ENCODE peak calls at places on chromosomes 12 and 14, in seven cellular contexts. One of them, this sample, is unnamed.
A peak's percentile ranks its signal among the peaks of the same experiment; 100 is the strongest.

GRCh38 chr14:93430319-93430801 is 379 bp upstream of the UNC79 start:
- DNase-seq in fibroblast of mammary gland: peak; percentile 0
- DNase-seq in activated T-cell treated with anti-CD3 and anti-CD28 coated beads for 1 hour: no peak
- DNase-seq in stimulated activated CD4-positive, alpha-beta T cell treated with anti-CD3 and anti-CD28 coated beads, Interleukin-15, amount 100 ng/mL, for 1 hour: no peak
- DNase-seq in SK-N-MC: no peak
- DNase-seq in GM03348: peak; percentile 20
- DNase-seq in H54: no peak
- DNase-seq in this sample: no peak

GRCh38 chr12:63206908-63207307 is 55.9 kb upstream of the AVPR1A start:
- DNase-seq in SK-N-MC: no peak
- DNase-seq in H54: no peak
- DNase-seq in activated T-cell treated with anti-CD3 and anti-CD28 coated beads for 1 hour: no peak
- DNase-seq in fibroblast of mammary gland: peak; percentile 50
- DNase-seq in stimulated activated CD4-positive, alpha-beta T cell treated with anti-CD3 and anti-CD28 coated beads, Interleukin-15, amount 100 ng/mL, for 1 hour: no peak
- DNase-seq in GM03348: no peak
- DNase-seq in this sample: no peak

GRCh38 chr14:31363331-31364073 is 56.8 kb downstream of the HEATR5A start:
- DNase-seq in SK-N-MC: no peak
- DNase-seq in fibroblast of mammary gland: no peak
- DNase-seq in stimulated activated CD4-positive, alpha-beta T cell treated with anti-CD3 and anti-CD28 coated beads, Interleukin-15, amount 100 ng/mL, for 1 hour: no peak
- DNase-seq in H54: no peak
- DNase-seq in activated T-cell treated with anti-CD3 and anti-CD28 coated beads for 1 hour: no peak
- DNase-seq in GM03348: no peak
- DNase-seq in this sample: no peak

GRCh38 chr12:109547286-109547685 is 26.0 kb downstream of the MMAB start:
- DNase-seq in SK-N-MC: no peak
- DNase-seq in stimulated activated CD4-positive, alpha-beta T cell treated with anti-CD3 and anti-CD28 coated beads, Interleukin-15, amount 100 ng/mL, for 1 hour: no peak
- DNase-seq in fibroblast of mammary gland: no peak
- DNase-seq in activated T-cell treated with anti-CD3 and anti-CD28 coated beads for 1 hour: no peak
- DNase-seq in GM03348: no peak
- DNase-seq in H54: no peak
- DNase-seq in this sample: no peak

GRCh38 chr12:13196302-13196921 is at the start of gene EMP1:
- DNase-seq in activated T-cell treated with anti-CD3 and anti-CD28 coated beads for 1 hour: peak; percentile 57
- DNase-seq in SK-N-MC: no peak
- DNase-seq in stimulated activated CD4-positive, alpha-beta T cell treated with anti-CD3 and anti-CD28 coated beads, Interleukin-15, amount 100 ng/mL, for 1 hour: peak; percentile 37
- DNase-seq in fibroblast of mammary gland: peak; percentile 100
- DNase-seq in GM03348: peak; percentile 85
- DNase-seq in H54: peak; percentile 44
- DNase-seq in this sample: peak; percentile 65

GRCh38 chr14:87175175-87175574 is 817.8 kb downstream of the GALC start:
- DNase-seq in H54: no peak
- DNase-seq in activated T-cell treated with anti-CD3 and anti-CD28 coated beads for 1 hour: no peak
- DNase-seq in SK-N-MC: peak; percentile 64
- DNase-seq in fibroblast of mammary gland: no peak
- DNase-seq in GM03348: no peak
- DNase-seq in stimulated activated CD4-positive, alpha-beta T cell treated with anti-CD3 and anti-CD28 coated beads, Interleukin-15, amount 100 ng/mL, for 1 hour: no peak
- DNase-seq in this sample: no peak

GRCh38 chr12:94867066-94867855 is 136.2 kb downstream of the NDUFA12 start:
- DNase-seq in fibroblast of mammary gland: peak; percentile 8
- DNase-seq in SK-N-MC: no peak
- DNase-seq in GM03348: no peak
- DNase-seq in H54: no peak
- DNase-seq in stimulated activated CD4-positive, alpha-beta T cell treated with anti-CD3 and anti-CD28 coated beads, Interleukin-15, amount 100 ng/mL, for 1 hour: no peak
- DNase-seq in activated T-cell treated with anti-CD3 and anti-CD28 coated beads for 1 hour: no peak
- DNase-seq in this sample: no peak

GRCh38 chr12:49901026-49901425 is 2.7 kb downstream of the FAIM2 start:
- DNase-seq in fibroblast of mammary gland: no peak
- DNase-seq in SK-N-MC: no peak
- DNase-seq in H54: no peak
- DNase-seq in activated T-cell treated with anti-CD3 and anti-CD28 coated beads for 1 hour: no peak
- DNase-seq in GM03348: no peak
- DNase-seq in stimulated activated CD4-positive, alpha-beta T cell treated with anti-CD3 and anti-CD28 coated beads, Interleukin-15, amount 100 ng/mL, for 1 hour: no peak
- DNase-seq in this sample: no peak

GRCh38 chr14:100862277-100862676 is 36.4 kb downstream of the MEG3 start:
- DNase-seq in stimulated activated CD4-positive, alpha-beta T cell treated with anti-CD3 and anti-CD28 coated beads, Interleukin-15, amount 100 ng/mL, for 1 hour: no peak
- DNase-seq in GM03348: no peak
- DNase-seq in fibroblast of mammary gland: peak; percentile 63
- DNase-seq in H54: no peak
- DNase-seq in SK-N-MC: no peak
- DNase-seq in activated T-cell treated with anti-CD3 and anti-CD28 coated beads for 1 hour: no peak
- DNase-seq in this sample: no peak

GRCh38 chr14:55141812-55142211 is 12.8 kb downstream of the LGALS3 start:
- DNase-seq in activated T-cell treated with anti-CD3 and anti-CD28 coated beads for 1 hour: no peak
- DNase-seq in stimulated activated CD4-positive, alpha-beta T cell treated with anti-CD3 and anti-CD28 coated beads, Interleukin-15, amount 100 ng/mL, for 1 hour: no peak
- DNase-seq in fibroblast of mammary gland: no peak
- DNase-seq in H54: no peak
- DNase-seq in GM03348: no peak
- DNase-seq in SK-N-MC: no peak
- DNase-seq in this sample: no peak

GRCh38 chr14:85531594-85532391 is 1.8 kb downstream of the FLRT2 start:
- DNase-seq in stimulated activated CD4-positive, alpha-beta T cell treated with anti-CD3 and anti-CD28 coated beads, Interleukin-15, amount 100 ng/mL, for 1 hour: no peak
- DNase-seq in H54: no peak
- DNase-seq in fibroblast of mammary gland: peak; percentile 85
- DNase-seq in activated T-cell treated with anti-CD3 and anti-CD28 coated beads for 1 hour: no peak
- DNase-seq in GM03348: peak; percentile 80
- DNase-seq in SK-N-MC: no peak
- DNase-seq in this sample: no peak

GRCh38 chr14:96225745-96226151 is 21.1 kb downstream of the BDKRB2 start:
- DNase-seq in fibroblast of mammary gland: peak; percentile 63
- DNase-seq in GM03348: peak; percentile 86
- DNase-seq in activated T-cell treated with anti-CD3 and anti-CD28 coated beads for 1 hour: no peak
- DNase-seq in stimulated activated CD4-positive, alpha-beta T cell treated with anti-CD3 and anti-CD28 coated beads, Interleukin-15, amount 100 ng/mL, for 1 hour: no peak
- DNase-seq in SK-N-MC: no peak
- DNase-seq in H54: peak; percentile 79
- DNase-seq in this sample: no peak